ENCODE peak calls at places on chromosomes 11 and 22, in seven cellular contexts. C is choroid plexus epithelial cell; Q is CD4-positive, CD25-positive, alpha-beta regulatory T cell; N is transverse colon; G is brain microvascular endothelial cell; A is kidney epithelial cell; I is neuronal stem cell. D is an unnamed sample.

GRCh38 chr11:57566564-57567209 is 785 bp downstream of the UBE2L6 start:
- DNase-seq in A (no peak), I (no peak), C (no peak), N (no peak), G (no peak), Q (peak), D (no peak)

GRCh38 chr11:128904872-128905344 is 13.8 kb downstream of the KCNJ5 start:
- DNase-seq in G (no peak), I (no peak), C (no peak), A (no peak), Q (no peak), N (peak), D (no peak)

GRCh38 chr11:119764108-119764874 is 35.3 kb upstream of the NECTIN1 start:
- DNase-seq in A (no peak), Q (no peak), G (peak), N (no peak), I (no peak), C (peak), D (no peak)

GRCh38 chr11:57547854-57548377 is 10.5 kb downstream of the SMTNL1 start:
- DNase-seq in C (no peak), N (no peak), I (no peak), G (no peak), Q (no peak), A (no peak), D (no peak)

GRCh38 chr11:61162092-61162935 is 1.1 kb upstream of the VPS37C start:
- DNase-seq in C (peak), Q (peak), N (peak), G (peak), A (no peak), I (no peak), D (peak)

GRCh38 chr11:71563401-71563800 is 2.0 kb upstream of the KRTAP5-10 start:
- DNase-seq in I (peak), A (no peak), N (no peak), Q (peak), C (peak), G (peak), D (peak)

GRCh38 chr22:30205281-30206115 is 41.1 kb downstream of the LIF start:
- DNase-seq in I (no peak), Q (no peak), N (no peak), G (peak), C (peak), A (peak), D (peak)

GRCh38 chr11:120431633-120432032 is 79.9 kb upstream of the GRIK4 start:
- DNase-seq in N (no peak), G (peak), C (peak), Q (peak), I (no peak), A (peak), D (peak)

GRCh38 chr11:44899959-44900358 is 50.7 kb downstream of the TP53I11 start:
- DNase-seq in A (no peak), G (peak), N (peak), C (peak), I (no peak), Q (peak), D (peak)

GRCh38 chr22:48379371-48379770 is 1448.3 kb downstream of the BRD1 start:
- DNase-seq in Q (no peak), A (no peak), I (no peak), C (no peak), N (no peak), G (no peak), D (no peak)

GRCh38 chr11:64568041-64568571 is 22.9 kb upstream of the SLC22A12 start:
- DNase-seq in Q (no peak), N (no peak), A (no peak), G (no peak), C (no peak), I (no peak), D (peak)

GRCh38 chr11:86515297-86516094 is 140.8 kb downstream of the CCDC81 start:
- DNase-seq in N (no peak), A (peak), C (peak), I (no peak), Q (no peak), G (peak), D (no peak)

GRCh38 chr11:122105009-122105828 is 10.8 kb downstream of the BLID start:
- DNase-seq in A (no peak), N (no peak), G (no peak), I (no peak), C (no peak), Q (no peak), D (no peak)

GRCh38 chr11:115208808-115209259 is 295.4 kb downstream of the CADM1 start:
- DNase-seq in Q (no peak), G (no peak), N (no peak), C (no peak), I (no peak), A (no peak), D (no peak)

GRCh38 chr22:34623580-34623979 is 442.4 kb upstream of the ISX start:
- DNase-seq in C (no peak), N (no peak), Q (no peak), G (no peak), I (no peak), A (no peak), D (no peak)

GRCh38 chr11:123580557-123581275 is 73.7 kb downstream of the SCN3B start:
- DNase-seq in N (peak), I (peak), G (peak), A (no peak), C (peak), Q (peak), D (peak)

GRCh38 chr11:121696177-121696863 is 243.6 kb upstream of the SORL1-AS1 start:
- DNase-seq in G (no peak), Q (no peak), A (no peak), I (no peak), N (no peak), C (peak), D (no peak)

DNA sequence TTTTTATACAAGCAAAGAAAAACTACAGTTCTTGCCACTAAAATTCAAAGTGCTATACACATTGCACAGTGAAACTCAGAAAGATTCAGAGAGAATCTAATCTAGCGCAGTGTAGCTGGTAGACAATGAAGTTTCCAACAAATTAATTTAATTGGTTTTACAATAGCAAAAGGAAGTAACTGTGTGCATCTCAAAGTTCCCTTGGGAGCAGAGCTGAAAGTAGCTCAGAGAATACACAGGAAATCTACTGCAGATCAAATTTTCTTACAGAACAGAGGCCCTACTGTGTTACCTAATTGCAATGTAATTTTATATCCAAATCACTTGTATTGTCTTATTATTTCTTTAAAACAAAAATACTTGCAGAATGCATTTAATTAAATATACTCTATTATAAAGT is 1396.2 kb upstream of the TENM4 start:
- DNase-seq in A (no peak), I (no peak), C (no peak), N (no peak), G (no peak), Q (no peak), D (no peak)
- H3K4me3 ChIP-seq in A (no peak), I (no peak), C (no peak), N (no peak), G (no peak), Q (no peak), D (no peak)

DNA sequence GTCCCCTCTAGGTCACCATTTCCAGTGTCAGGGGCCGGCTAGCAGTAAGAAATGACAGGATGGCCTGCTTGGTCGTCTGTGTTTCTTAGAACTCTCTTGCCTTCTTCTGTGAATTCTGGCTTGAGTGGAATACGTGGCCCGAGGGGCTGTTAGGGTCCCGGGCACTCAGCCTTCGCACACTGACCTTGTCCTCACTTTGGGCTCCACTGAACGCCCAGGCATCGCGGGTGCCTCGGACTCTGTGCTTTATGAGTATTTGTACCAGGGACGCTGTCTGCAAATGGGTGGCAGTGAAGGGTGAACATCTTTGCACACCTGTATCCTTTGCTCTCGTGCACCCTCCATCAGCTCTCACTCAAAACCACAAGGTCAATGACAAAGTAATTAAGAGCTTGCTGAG is 123.4 kb upstream of the ANO1 start:
- DNase-seq in G (no peak), C (no peak), N (no peak), Q (no peak), A (no peak), I (no peak), D (peak)
- H3K4me3 ChIP-seq in G (no peak), C (no peak), N (no peak), Q (no peak), A (no peak), I (no peak), D (no peak)

GRCh38 chr11:111633756-111634362 is 31.6 kb downstream of the SIK2 start:
- DNase-seq in Q (no peak), G (peak), N (no peak), A (no peak), C (peak), I (no peak), D (no peak)
- H3K4me3 ChIP-seq in Q (no peak), G (no peak), N (no peak), A (no peak), C (no peak), I (no peak), D (no peak)

DNA sequence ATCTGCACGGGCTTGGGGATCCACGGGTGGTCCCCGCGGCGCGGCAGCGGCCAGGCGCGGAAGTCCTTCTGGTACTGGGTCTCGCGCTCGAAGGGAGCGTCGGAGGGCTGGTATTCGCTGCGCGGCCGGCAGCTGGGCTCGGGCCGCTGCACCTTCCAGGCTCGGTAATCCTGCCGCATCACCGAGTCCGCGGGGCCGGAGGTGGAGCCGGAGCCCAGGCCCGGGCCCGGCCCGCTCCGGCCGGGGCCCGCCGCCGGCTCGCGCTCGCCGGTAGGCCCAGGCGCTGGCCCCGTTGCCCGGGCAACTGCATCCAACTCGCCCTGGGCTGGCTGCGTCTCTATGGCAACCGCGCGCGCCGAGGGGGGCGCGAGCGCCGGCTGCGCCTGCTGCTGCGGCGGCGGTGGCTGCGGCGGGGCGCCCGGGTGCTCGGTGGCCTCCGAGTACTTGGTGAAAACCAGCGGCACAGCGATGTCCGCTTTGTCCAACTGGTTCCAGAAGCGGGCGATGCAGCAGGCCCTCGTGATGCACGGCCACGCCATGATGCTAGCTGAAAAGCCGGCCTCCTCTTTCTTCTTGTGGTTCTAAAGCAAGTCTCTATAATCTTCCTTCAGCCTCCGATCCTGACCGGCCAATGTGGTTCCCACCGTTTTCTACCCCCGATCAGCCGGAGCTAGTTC is 869 bp downstream of the MAP6 start:
- DNase-seq in I (peak), G (peak), A (no peak), Q (peak), N (peak), C (peak), D (peak)
- H3K4me3 ChIP-seq in I (peak), G (peak), A (peak), Q (peak), N (peak), C (peak), D (peak)

GRCh38 chr22:36961626-36962025 is 48.2 kb downstream of the CSF2RB start:
- DNase-seq in A (no peak), N (no peak), Q (no peak), C (no peak), I (no peak), G (no peak), D (no peak)
- H3K4me3 ChIP-seq in A (no peak), N (no peak), Q (no peak), C (no peak), I (no peak), G (no peak), D (no peak)

DNA sequence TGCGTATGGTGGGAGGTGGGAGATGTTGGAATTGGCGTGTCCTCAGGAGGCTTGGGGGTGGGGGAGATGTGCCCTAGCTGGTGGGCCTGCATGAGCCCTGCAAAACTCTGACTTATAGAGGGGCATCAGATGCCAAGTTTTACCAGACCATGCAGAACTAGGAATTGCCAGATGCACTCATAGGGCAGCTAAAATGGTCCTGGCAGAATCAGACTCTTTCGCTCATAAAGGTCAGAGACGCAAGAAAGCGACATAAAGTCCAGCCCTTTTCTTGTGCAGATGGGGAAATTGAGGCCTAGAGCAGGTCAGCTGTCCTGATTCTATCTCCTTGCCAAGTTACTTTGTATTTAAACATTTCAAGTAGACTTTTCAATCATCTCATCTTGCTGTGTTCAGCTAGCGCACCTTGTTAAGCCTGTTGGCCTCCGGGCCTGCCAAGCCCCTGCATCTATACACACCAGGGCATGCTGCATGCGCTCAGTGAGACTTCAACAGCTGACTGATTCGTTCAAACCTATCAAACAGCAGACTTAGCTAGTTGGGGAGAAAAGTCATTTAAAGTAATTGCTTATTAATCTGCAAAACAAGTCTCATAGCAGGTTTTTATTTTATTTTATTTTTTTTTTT is 34.1 kb upstream of the EHF start:
- DNase-seq in G (no peak), A (no peak), C (no peak), I (no peak), N (no peak), Q (no peak), D (no peak)
- H3K4me3 ChIP-seq in G (no peak), A (no peak), C (peak), I (no peak), N (no peak), Q (no peak), D (no peak)

GRCh38 chr11:125164091-125164421 is 495 bp upstream of the PKNOX2 start:
- DNase-seq in C (no peak), Q (no peak), G (no peak), A (no peak), I (no peak), N (no peak), D (peak)
- H3K4me3 ChIP-seq in C (peak), Q (no peak), G (peak), A (no peak), I (peak), N (no peak), D (no peak)

GRCh38 chr22:24954114-24954463 is 1.6 kb downstream of the KIAA1671 start:
- DNase-seq in A (no peak), C (no peak), I (no peak), G (no peak), N (no peak), Q (no peak), D (peak)
- H3K4me3 ChIP-seq in A (peak), C (no peak), I (peak), G (no peak), N (peak), Q (no peak), D (peak)

GRCh38 chr11:707817-708420 is 1.9 kb downstream of the EPS8L2 start:
- DNase-seq in I (no peak), A (no peak), Q (no peak), G (no peak), N (no peak), C (peak), D (peak)
- H3K4me3 ChIP-seq in I (no peak), A (no peak), Q (no peak), G (no peak), N (peak), C (no peak), D (peak)

GRCh38 chr22:20187777-20188566 is 37.1 kb upstream of the CCDC188 start:
- DNase-seq in A (no peak), N (no peak), G (no peak), I (no peak), Q (no peak), C (no peak), D (no peak)

GRCh38 chr22:20185750-20186149 is 34.9 kb upstream of the CCDC188 start:
- DNase-seq in I (no peak), Q (no peak), G (no peak), N (no peak), A (no peak), C (no peak), D (no peak)

GRCh38 chr22:20186871-20187546 is 36.2 kb upstream of the CCDC188 start:
- DNase-seq in A (no peak), C (no peak), Q (no peak), I (no peak), G (no peak), N (no peak), D (no peak)

GRCh38 chr22:20184501-20185145 is 33.8 kb upstream of the CCDC188 start:
- DNase-seq in A (no peak), G (no peak), I (no peak), Q (no peak), C (no peak), N (no peak), D (no peak)

DNA sequence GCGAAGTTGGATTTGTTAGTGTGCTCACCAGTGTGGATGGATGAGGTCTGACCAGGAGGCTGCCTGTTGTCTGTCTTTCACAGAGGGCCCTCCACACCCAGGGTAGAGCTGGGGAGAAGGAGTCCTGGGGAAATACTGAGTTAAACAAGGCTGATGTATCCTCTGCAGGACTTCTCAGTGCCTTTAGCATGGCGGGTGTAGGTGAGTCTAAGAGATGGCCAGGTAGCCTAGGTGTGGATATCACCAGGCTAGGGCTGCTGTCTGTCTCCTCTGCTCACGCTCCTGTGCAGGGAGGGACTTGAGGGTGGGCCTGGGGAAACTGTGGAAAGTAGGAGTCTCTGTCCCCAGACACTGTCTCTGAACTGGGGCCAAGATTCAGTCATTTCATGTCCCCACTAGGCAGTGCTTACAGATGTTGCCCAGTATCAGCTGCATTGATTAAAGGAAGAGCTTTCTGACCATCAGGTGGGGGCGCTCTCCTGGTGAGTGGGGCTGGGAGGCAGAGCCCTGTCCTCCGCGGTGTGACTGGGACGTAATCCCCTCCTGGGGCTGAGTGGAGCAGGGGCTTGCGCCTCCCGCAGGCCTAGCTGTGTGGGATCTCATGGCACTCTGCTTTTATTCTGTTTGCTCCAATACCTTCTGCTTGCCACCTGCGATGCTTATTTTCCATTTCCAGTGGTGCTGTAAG is 35.5 kb upstream of the CCDC188 start:
- DNase-seq in I (no peak), N (no peak), C (peak), A (no peak), G (no peak), Q (no peak), D (no peak)
- H3K4me3 ChIP-seq in I (no peak), N (no peak), C (no peak), A (no peak), G (no peak), Q (no peak), D (no peak)